ENCODE peak calls at places on chromosomes 2 and 18, in five cellular contexts. V is neural progenitor cell, T is Karpas-422, Q is hepatocyte, S is psoas muscle. D is an unnamed sample.

GRCh38 chr2:220006152-220006551 is 378.7 kb downstream of the SLC4A3 start:
- DNase-seq in T (no peak), Q (no peak), V (no peak), S (no peak), D (peak; percentile 56)

GRCh38 chr2:134670955-134671354 is 47.8 kb downstream of the TMEM163 start:
- DNase-seq in S (no peak), V (no peak), Q (no peak), T (no peak), D (no peak)

GRCh38 chr2:163934134-163934533 is 198.3 kb upstream of the FIGN start:
- DNase-seq in T (no peak), Q (no peak), V (no peak), S (no peak), D (peak; percentile 61)

GRCh38 chr2:118224144-118224887 is 136.0 kb downstream of the INSIG2 start:
- DNase-seq in Q (peak; percentile 21), T (no peak), V (peak; percentile 70), S (peak; percentile 26), D (no peak)

GRCh38 chr2:29518988-29519925 is 402.1 kb downstream of the ALK start:
- DNase-seq in T (no peak), S (no peak), V (no peak), Q (peak; percentile 15), D (peak; percentile 58)

GRCh38 chr2:85930129-85931124 is 41.6 kb upstream of the ST3GAL5 start:
- DNase-seq in Q (no peak), V (no peak), T (no peak), S (no peak), D (peak; percentile 22)

GRCh38 chr18:77206676-77207370 is 42.8 kb upstream of the GALR1 start:
- DNase-seq in T (no peak), S (peak; percentile 74), Q (no peak), V (no peak), D (no peak)

GRCh38 chr2:237907144-237907543 is 47.7 kb downstream of the RAMP1 start:
- DNase-seq in S (no peak), Q (no peak), V (no peak), T (no peak), D (no peak)

GRCh38 chr2:118974103-118974911 is 32.3 kb downstream of the MARCO start:
- DNase-seq in T (no peak), V (no peak), Q (peak; percentile 32), S (peak; percentile 38), D (peak; percentile 90)

GRCh38 chr2:145721681-145722080 is 1201.8 kb upstream of the ZEB2 start:
- DNase-seq in V (no peak), T (no peak), S (no peak), Q (no peak), D (no peak)

GRCh38 chr2:42249887-42250286 is 80.7 kb downstream of the EML4 start:
- DNase-seq in S (no peak), V (no peak), Q (no peak), T (no peak), D (no peak)

GRCh38 chr2:37343537-37344434 is 644 bp upstream of the QPCT start:
- DNase-seq in Q (peak; percentile 51), V (peak; percentile 26), T (no peak), S (no peak), D (peak; percentile 28)

GRCh38 chr2:5494212-5494611 is 198.0 kb upstream of the SOX11 start:
- DNase-seq in Q (no peak), S (no peak), T (no peak), V (no peak), D (no peak)

GRCh38 chr2:62446491-62446890 is 59.5 kb downstream of the TMEM17 start:
- DNase-seq in S (no peak), V (no peak), T (no peak), Q (no peak), D (no peak)

DNA sequence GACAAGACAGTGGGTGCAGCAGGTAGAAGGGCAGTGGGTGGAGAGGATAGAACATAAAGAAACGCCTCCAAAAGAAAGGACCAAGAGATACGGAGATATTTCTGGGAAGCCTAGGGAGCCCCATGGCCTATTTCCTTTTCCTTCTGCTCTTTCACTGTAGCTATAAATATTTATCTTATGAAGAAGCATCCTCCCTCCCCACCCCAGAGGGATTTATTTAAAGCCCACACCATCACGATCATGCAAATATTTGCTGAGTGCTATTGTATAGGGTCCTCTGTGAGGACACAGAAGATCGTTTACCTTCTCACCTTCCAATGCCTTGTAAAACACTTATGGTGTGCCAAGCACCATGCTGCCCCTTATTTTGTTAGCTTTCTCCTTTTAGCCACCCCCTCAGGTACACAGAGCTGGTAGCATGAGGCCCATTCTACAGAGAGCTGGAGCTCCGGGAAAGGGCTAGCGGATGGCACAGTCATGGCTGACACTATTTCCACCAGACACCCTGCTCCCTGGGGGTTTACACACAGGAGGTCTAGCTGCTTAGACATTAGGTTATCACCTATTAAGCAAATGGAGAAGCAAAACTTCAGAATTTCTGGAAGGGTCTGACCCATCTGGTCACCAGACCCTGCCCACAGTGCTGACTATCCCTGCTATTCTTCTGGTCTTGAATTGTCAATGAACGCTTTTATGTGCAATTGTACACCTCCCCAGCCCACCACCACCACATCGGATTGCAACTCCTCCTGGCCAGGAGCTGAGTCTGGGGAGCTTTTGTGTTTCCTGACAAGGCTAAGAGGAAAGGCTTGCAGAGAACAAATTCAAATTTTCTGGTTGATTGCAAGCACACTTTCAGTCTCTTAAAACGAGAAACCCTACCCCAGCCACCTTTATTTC is 91.8 kb upstream of the KLF7 start:
- DNase-seq in Q (no peak), T (peak; percentile 92), S (no peak), V (peak; percentile 36), D (no peak)
- H3K4me1 ChIP-seq in Q (peaks cover 19% of the 10 kb centered on the region), T (peaks cover 85% of the 10 kb centered on the region), S (peaks cover 26% of the 10 kb centered on the region), V (peaks cover 38% of the 10 kb centered on the region), D (peaks cover 63% of the 10 kb centered on the region)

GRCh38 chr2:54572636-54573531 is 116.8 kb downstream of the SPTBN1 start:
- DNase-seq in S (no peak), V (no peak), Q (peak; percentile 28), T (no peak), D (peak; percentile 41)
- H3K4me1 ChIP-seq in S (peaks cover 64% of the 10 kb centered on the region), V (peaks cover 46% of the 10 kb centered on the region), Q (peaks cover 87% of the 10 kb centered on the region), T (peaks cover 12% of the 10 kb centered on the region), D (peaks cover 85% of the 10 kb centered on the region)

GRCh38 chr2:7061921-7062320 is 144.7 kb downstream of the RNF144A start:
- DNase-seq in Q (no peak), V (no peak), S (no peak), T (no peak), D (no peak)

GRCh38 chr2:7060602-7061435 is 143.6 kb downstream of the RNF144A start:
- DNase-seq in T (no peak), S (no peak), Q (no peak), V (no peak), D (no peak)

GRCh38 chr2:7061436-7061779 is 144.2 kb downstream of the RNF144A start:
- DNase-seq in V (no peak), Q (no peak), T (no peak), S (no peak), D (no peak)

GRCh38 chr2:7057865-7058400 is 140.7 kb downstream of the RNF144A start:
- DNase-seq in T (peak; percentile 52), V (no peak), Q (no peak), S (no peak), D (no peak)

DNA sequence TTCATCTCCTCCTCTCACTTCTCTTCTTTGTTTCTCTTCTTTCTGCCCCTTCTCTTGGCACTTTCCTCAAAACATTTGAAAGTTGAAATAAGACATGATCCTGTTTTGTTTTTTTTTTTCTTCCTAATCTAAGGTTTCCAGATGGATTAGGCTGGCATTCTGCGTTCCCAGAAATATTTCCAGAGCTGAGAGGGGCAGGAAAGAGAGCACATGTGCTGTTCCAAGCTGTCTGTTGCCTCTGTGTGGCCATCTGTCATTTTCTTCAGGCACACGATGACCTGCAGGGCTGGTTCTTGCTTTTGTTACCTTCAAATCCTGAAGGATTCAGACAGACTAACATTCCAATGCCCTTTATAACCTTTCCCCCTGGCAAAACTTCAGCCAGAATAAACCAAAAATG is 142.9 kb downstream of the RNF144A start:
- DNase-seq in S (no peak), T (no peak), Q (no peak), V (no peak), D (no peak)
- H3K4me1 ChIP-seq in S (no peaks in the 10 kb centered on the region), T (peaks cover 12% of the 10 kb centered on the region), Q (no peaks in the 10 kb centered on the region), V (no peaks in the 10 kb centered on the region), D (no peaks in the 10 kb centered on the region)

DNA sequence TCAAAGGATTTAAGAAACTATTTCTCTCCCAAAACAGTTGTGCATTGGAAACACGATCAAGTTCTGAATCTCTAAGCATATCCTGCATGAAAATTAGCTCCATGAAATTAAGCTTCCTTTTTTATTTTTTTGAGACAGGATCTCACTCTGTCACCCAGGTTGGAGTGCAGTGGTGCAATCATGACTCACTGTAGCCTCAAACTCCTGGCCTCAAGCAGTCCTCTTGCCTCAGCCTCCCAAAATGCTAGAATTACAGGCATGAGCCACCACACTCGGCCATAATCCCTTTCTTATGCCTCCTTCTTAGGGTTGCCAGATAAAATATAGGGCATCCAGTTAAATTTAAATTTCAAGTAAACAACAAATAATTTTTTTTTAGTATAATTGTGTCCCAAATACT is 124.4 kb downstream of the ARL4C start:
- DNase-seq in S (no peak), Q (no peak), V (no peak), T (no peak), D (no peak)
- H3K4me1 ChIP-seq in S (no peaks in the 10 kb centered on the region), Q (peaks cover 20% of the 10 kb centered on the region), V (peaks cover 42% of the 10 kb centered on the region), T (no peaks in the 10 kb centered on the region), D (peaks cover 46% of the 10 kb centered on the region)

GRCh38 chr2:72146357-72147302 is 1.0 kb downstream of the CYP26B1 start:
- DNase-seq in S (no peak), T (no peak), V (peak; percentile 48), Q (peak; percentile 10), D (no peak)
- H3K4me1 ChIP-seq in S (peaks cover 55% of the 10 kb centered on the region), T (no peaks in the 10 kb centered on the region), V (peaks cover 50% of the 10 kb centered on the region), Q (peaks cover 53% of the 10 kb centered on the region), D (peaks cover 41% of the 10 kb centered on the region)

GRCh38 chr2:38533180-38533579 is 69.5 kb downstream of the HNRNPLL start:
- DNase-seq in V (no peak), S (no peak), T (peak; percentile 97), Q (no peak), D (no peak)

GRCh38 chr2:38535404-38535744 is 67.4 kb downstream of the HNRNPLL start:
- DNase-seq in T (no peak), S (no peak), V (no peak), Q (no peak), D (no peak)

GRCh38 chr2:38534746-38535403 is 67.9 kb downstream of the HNRNPLL start:
- DNase-seq in T (peak; percentile 64), V (no peak), S (no peak), Q (no peak), D (no peak)

GRCh38 chr2:38533757-38534545 is 68.8 kb downstream of the HNRNPLL start:
- DNase-seq in V (no peak), Q (no peak), S (no peak), T (peak; percentile 84), D (no peak)

DNA sequence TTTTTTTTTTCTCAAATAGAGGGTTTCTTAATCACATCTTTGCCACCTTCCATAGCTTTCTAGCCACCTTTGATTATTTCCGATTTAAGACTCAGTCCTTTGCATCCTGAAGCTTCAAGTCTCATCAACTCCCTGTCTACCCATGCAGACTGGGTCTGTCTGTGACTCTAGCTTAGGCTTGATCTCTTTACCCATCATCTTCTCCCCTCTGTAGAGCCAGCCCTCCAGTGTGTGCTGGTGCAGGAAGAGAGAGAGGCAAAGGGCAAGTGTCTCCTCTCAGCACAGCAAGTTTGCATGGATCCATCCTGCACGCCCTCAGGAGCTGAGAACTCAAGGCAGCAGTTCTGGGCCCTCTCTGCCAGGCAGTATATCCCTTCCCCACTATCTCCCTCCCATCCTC is 70.4 kb downstream of the HNRNPLL start:
- DNase-seq in Q (no peak), S (no peak), T (peak; percentile 73), V (no peak), D (no peak)
- H3K4me1 ChIP-seq in Q (no peaks in the 10 kb centered on the region), S (peaks cover 7% of the 10 kb centered on the region), T (peaks cover 74% of the 10 kb centered on the region), V (peaks cover 4% of the 10 kb centered on the region), D (peaks cover 13% of the 10 kb centered on the region)